ENCODE peak calls at places on chromosome 2, in six cellular contexts. J is activated T-cell treated with anti-CD3 and anti-CD28 coated beads, Interleukin-2, amount 50 U/mL, for 72 hours; A is G401; C is GM12865; S is cardiac fibroblast; H is prostate gland. M is an unnamed sample.

GRCh38 chr2:240135706-240136012 is 446 bp downstream of the COPS9 start:
- DNase-seq in J (no peak), A (no peak), H (no peak), C (no peak), S (no peak), M (no peak)

GRCh38 chr2:11749646-11750349 is 3.4 kb downstream of the LPIN1 start:
- DNase-seq in J (no peak), H (no peak), A (peak; percentile 65), C (peak; percentile 85), S (no peak), M (no peak)

GRCh38 chr2:46827274-46827930 is 88.2 kb downstream of the MCFD2 start:
- DNase-seq in S (peak; percentile 94), H (no peak), C (no peak), J (no peak), A (no peak), M (peak; percentile 77)

GRCh38 chr2:128941676-128942075 is 623.0 kb upstream of the HS6ST1 start:
- DNase-seq in A (no peak), J (no peak), H (peak; percentile 54), C (no peak), S (no peak), M (no peak)

GRCh38 chr2:136310797-136311558 is 193.0 kb upstream of the CXCR4 start:
- DNase-seq in H (no peak), C (peak; percentile 11), J (peak; percentile 26), A (no peak), S (no peak), M (no peak)

GRCh38 chr2:33577660-33578059 is 21.4 kb downstream of the FAM98A start:
- DNase-seq in C (no peak), A (no peak), J (no peak), H (no peak), S (peak; percentile 53), M (no peak)

GRCh38 chr2:189072036-189072435 is 97.9 kb downstream of the COL3A1 start:
- DNase-seq in S (no peak), J (no peak), H (no peak), C (no peak), A (no peak), M (no peak)

GRCh38 chr2:206939340-206939739 is at the start of gene CPO:
- DNase-seq in A (no peak), H (no peak), S (no peak), J (no peak), C (no peak), M (no peak)

GRCh38 chr2:30282081-30282480 is 50.7 kb downstream of the LBH start:
- DNase-seq in J (no peak), A (no peak), C (peak; percentile 41), H (no peak), S (no peak), M (no peak)

GRCh38 chr2:99470957-99471356 is 18.9 kb downstream of the REV1 start:
- DNase-seq in S (no peak), A (no peak), C (no peak), H (no peak), J (no peak), M (no peak)

GRCh38 chr2:61354486-61355197 is 116.2 kb downstream of the USP34 start:
- DNase-seq in J (no peak), C (no peak), H (no peak), A (no peak), S (peak; percentile 49), M (peak; percentile 7)

GRCh38 chr2:3689998-3690748 is 13.2 kb upstream of the DCDC2C start:
- DNase-seq in J (no peak), S (no peak), A (no peak), C (no peak), H (no peak), M (no peak)

GRCh38 chr2:48205137-48205798 is 299.0 kb upstream of the FBXO11 start:
- DNase-seq in J (no peak), H (no peak), A (peak; percentile 24), C (peak; percentile 75), S (peak; percentile 23), M (peak; percentile 11)

GRCh38 chr2:102540882-102541281 is 67.9 kb downstream of the SLC9A4 start:
- DNase-seq in H (peak; percentile 63), A (no peak), S (no peak), J (no peak), C (no peak), M (no peak)

GRCh38 chr2:69518836-69519235 is 81.6 kb upstream of the NFU1 start:
- DNase-seq in C (no peak), J (no peak), S (no peak), H (peak; percentile 7), A (no peak), M (no peak)

GRCh38 chr2:134320930-134321329 is 67.1 kb downstream of the MGAT5 start:
- DNase-seq in H (no peak), J (peak; percentile 43), S (no peak), A (no peak), C (no peak), M (no peak)

GRCh38 chr2:134420920-134421319 is 167.0 kb downstream of the MGAT5 start:
- DNase-seq in H (no peak), S (no peak), A (no peak), J (no peak), C (no peak), M (no peak)

GRCh38 chr2:127428057-127428814 is 10.0 kb downstream of the PROC start:
- DNase-seq in J (no peak), S (no peak), C (no peak), H (no peak), A (no peak), M (no peak)

GRCh38 chr2:73249636-73250035 is 15.5 kb downstream of the CCT7 start:
- DNase-seq in A (no peak), S (no peak), H (no peak), J (no peak), C (no peak), M (no peak)

GRCh38 chr2:180203972-180204371 is 196.9 kb upstream of the CWC22 start:
- DNase-seq in C (no peak), S (peak; percentile 83), J (no peak), A (no peak), H (no peak), M (peak; percentile 71)

GRCh38 chr2:210410542-210410941 is 66.0 kb downstream of the LANCL1 start:
- DNase-seq in S (no peak), A (no peak), J (no peak), C (no peak), H (no peak), M (no peak)

GRCh38 chr2:2328847-2329246 is 2.2 kb downstream of the MYT1L start:
- DNase-seq in S (no peak), J (no peak), H (no peak), C (no peak), A (peak; percentile 84), M (peak; percentile 11)

GRCh38 chr2:210584834-210585233 is 28.4 kb downstream of the CPS1 start:
- DNase-seq in C (no peak), A (no peak), J (no peak), S (peak; percentile 65), H (no peak), M (peak; percentile 22)

GRCh38 chr2:223669453-223670225 is 67.5 kb upstream of the SCG2 start:
- DNase-seq in S (peak; percentile 72), H (no peak), J (no peak), C (no peak), A (no peak), M (peak; percentile 77)

GRCh38 chr2:197136452-197136851 is 174.1 kb downstream of the ANKRD44 start:
- DNase-seq in C (no peak), S (no peak), A (no peak), H (no peak), J (no peak), M (no peak)

GRCh38 chr2:238380785-238381184 is 45.9 kb upstream of the ASB1 start:
- DNase-seq in S (peak; percentile 84), H (no peak), J (no peak), A (no peak), C (no peak), M (no peak)

GRCh38 chr2:228689049-228689448 is 507.6 kb upstream of the SPHKAP start:
- DNase-seq in C (no peak), A (no peak), J (no peak), S (peak; percentile 36), H (no peak), M (no peak)

GRCh38 chr2:61283443-61284160 is 121.6 kb downstream of the C2orf74 start:
- DNase-seq in C (no peak), J (no peak), A (no peak), H (no peak), S (no peak), M (no peak)

M was measured in brain microvascular endothelial cell.